ENCODE peak calls at places on chromosome 9, in seven cellular contexts. B, Z, R, W, V, J and S are unnamed samples.

GRCh38 chr9:112489876-112490661 is 3.4 kb downstream of the KIAA1958 start:
- DNase-seq in W (no peak), Z (no peak), R (no peak), V (no peak), J (no peak), B (no peak), S (no peak)

GRCh38 chr9:113475992-113476391 is 12.5 kb downstream of the RGS3 start:
- DNase-seq in V (no peak), W (no peak), R (no peak), J (no peak), Z (no peak), B (no peak), S (no peak)

GRCh38 chr9:16825971-16826370 is 44.5 kb downstream of the BNC2 start:
- DNase-seq in Z (no peak), B (no peak), R (peak), V (no peak), W (no peak), J (no peak), S (no peak)

GRCh38 chr9:124934290-124934689 is 6.6 kb downstream of the GOLGA1 start:
- DNase-seq in V (no peak), J (no peak), W (no peak), B (no peak), R (peak), Z (no peak), S (no peak)

GRCh38 chr9:35110327-35110758 is 5.3 kb downstream of the ATOSB start:
- DNase-seq in V (no peak), Z (no peak), R (no peak), W (peak), B (no peak), J (no peak), S (peak)

GRCh38 chr9:81522721-81523551 is 166.4 kb downstream of the TLE1 start:
- DNase-seq in J (no peak), V (no peak), R (no peak), W (no peak), B (no peak), Z (peak), S (peak)

GRCh38 chr9:27572036-27572435 is 1.2 kb downstream of the C9orf72 start:
- DNase-seq in Z (no peak), W (no peak), B (no peak), V (no peak), R (no peak), J (no peak), S (peak)

GRCh38 chr9:120348951-120349429 is 231.0 kb downstream of the CDK5RAP2 start:
- DNase-seq in Z (peak), R (no peak), V (no peak), B (no peak), J (no peak), W (peak), S (peak)

GRCh38 chr9:91282292-91282691 is 79.4 kb downstream of the AUH start:
- DNase-seq in W (no peak), Z (no peak), J (no peak), R (no peak), V (no peak), B (no peak), S (no peak)

GRCh38 chr9:87567566-87567965 is 69.9 kb downstream of the DAPK1 start:
- DNase-seq in W (no peak), J (no peak), Z (no peak), B (no peak), V (no peak), R (peak), S (no peak)